ENCODE peak calls at places on chromosomes 1 and 21, in ten cellular contexts. F is NCI-H1092 treated with DMSO at 0.1 percent for 48 hours; A is RPMI7951; L is effector CD4-positive, alpha-beta T cell; H is upper lobe of right lung; T is AG08396; M is cardiac fibroblast; X is H7; U is mucosa of descending colon; E is GM03348. G is an unnamed sample.

GRCh38 chr1:229130028-229130668 is 140.8 kb upstream of the RAB4A start:
- DNase-seq in F (no peak), A (no peak), L (no peak), H (no peak), T (no peak), M (no peak), X (no peak), U (peak), E (no peak), G (no peak)

GRCh38 chr1:171948491-171948890 is 107.2 kb downstream of the DNM3 start:
- DNase-seq in F (no peak), A (no peak), L (no peak), H (no peak), T (no peak), M (peak), X (no peak), U (no peak), E (peak), G (no peak)

GRCh38 chr21:42521384-42521783 is 7.7 kb downstream of the SLC37A1 start:
- DNase-seq in F (no peak), A (no peak), L (no peak), H (no peak), T (no peak), M (no peak), X (peak), U (no peak), E (no peak), G (no peak)

GRCh38 chr1:149881876-149882275 is 17.5 kb upstream of the BOLA1 start:
- DNase-seq in F (no peak), A (no peak), L (no peak), H (no peak), T (no peak), M (no peak), X (no peak), U (no peak), E (no peak), G (no peak)

GRCh38 chr1:174923820-174924219 is 75.9 kb upstream of the CACYBP start:
- DNase-seq in F (no peak), A (no peak), L (no peak), H (no peak), T (no peak), M (no peak), X (no peak), U (no peak), E (no peak), G (no peak)

GRCh38 chr21:35933466-35933865 is 126.9 kb downstream of the SETD4 start:
- DNase-seq in F (no peak), A (peak), L (no peak), H (no peak), T (peak), M (peak), X (no peak), U (peak), E (peak), G (peak)

GRCh38 chr1:3836421-3836820 is 20.6 kb downstream of the CEP104 start:
- DNase-seq in F (no peak), A (no peak), L (no peak), H (no peak), T (no peak), M (no peak), X (no peak), U (no peak), E (no peak), G (no peak)

GRCh38 chr1:225996946-225997545 is 2.1 kb downstream of the SDE2 start:
- DNase-seq in F (no peak), A (peak), L (no peak), H (no peak), T (no peak), M (peak), X (no peak), U (no peak), E (no peak), G (no peak)

GRCh38 chr1:245860681-245861552 is 646.2 kb downstream of the SMYD3 start:
- DNase-seq in F (no peak), A (peak), L (no peak), H (no peak), T (no peak), M (peak), X (no peak), U (no peak), E (peak), G (no peak)

GRCh38 chr1:223081181-223081994 is 61.7 kb downstream of the TLR5 start:
- DNase-seq in F (peak), A (peak), L (peak), H (peak), T (peak), M (peak), X (peak), U (peak), E (peak), G (peak)

GRCh38 chr1:53715478-53715877 is 23.5 kb downstream of the GLIS1 start:
- DNase-seq in F (no peak), A (peak), L (no peak), H (no peak), T (peak), M (peak), X (peak), U (peak), E (peak), G (no peak)

GRCh38 chr1:87370519-87370918 is 41.8 kb downstream of the LMO4 start:
- DNase-seq in F (no peak), A (no peak), L (no peak), H (no peak), T (no peak), M (no peak), X (peak), U (no peak), E (no peak), G (no peak)